ENCODE peak calls at places on chromosome 21, in seven cellular contexts. F is stomach, O is transverse colon, A is uterus, S is HCT116, D is tibial nerve, B is IMR-90. K is an unnamed sample.

GRCh38 chr21:15051652-15052554 is 12.9 kb downstream of the NRIP1 start:
- DNase-seq in F (no peak), O (peak), A (no peak), S (no peak), D (no peak), B (peak), K (no peak)

GRCh38 chr21:35484856-35485255 is 435.8 kb upstream of the RUNX1 start:
- DNase-seq in F (no peak), O (no peak), A (no peak), S (no peak), D (no peak), B (no peak), K (no peak)

GRCh38 chr21:39182016-39182415 is 1.2 kb downstream of the PSMG1 start:
- DNase-seq in F (no peak), O (no peak), A (no peak), S (no peak), D (no peak), B (no peak), K (no peak)

GRCh38 chr21:36753556-36753955 is 54.6 kb downstream of the SIM2 start:
- DNase-seq in F (no peak), O (no peak), A (no peak), S (no peak), D (no peak), B (peak), K (no peak)

GRCh38 chr21:25569711-25570110 is 37.6 kb downstream of the MRPL39 start:
- DNase-seq in F (no peak), O (no peak), A (no peak), S (no peak), D (no peak), B (no peak), K (no peak)

GRCh38 chr21:25561668-25562641 is 45.3 kb downstream of the MRPL39 start:
- DNase-seq in F (peak), O (peak), A (peak), S (no peak), D (peak), B (peak), K (no peak)

GRCh38 chr21:26061437-26061836 is 109.1 kb downstream of the APP start:
- DNase-seq in F (no peak), O (no peak), A (no peak), S (no peak), D (peak), B (peak), K (no peak)

GRCh38 chr21:35528109-35529042 is 479.3 kb upstream of the RUNX1 start:
- DNase-seq in F (no peak), O (peak), A (no peak), S (no peak), D (peak), B (peak), K (no peak)

GRCh38 chr21:35796834-35797233 is 263.5 kb downstream of the SETD4 start:
- DNase-seq in F (no peak), O (no peak), A (no peak), S (no peak), D (no peak), B (peak), K (no peak)

GRCh38 chr21:41850085-41850484 is 29.1 kb downstream of the PRDM15 start:
- DNase-seq in F (no peak), O (no peak), A (no peak), S (no peak), D (no peak), B (no peak), K (no peak)

GRCh38 chr21:21200939-21201610 is 202.9 kb downstream of the NCAM2 start:
- DNase-seq in F (no peak), O (no peak), A (no peak), S (no peak), D (no peak), B (peak), K (no peak)

GRCh38 chr21:34745557-34746255 is 76.9 kb downstream of the CLIC6 start:
- DNase-seq in F (peak), O (peak), A (peak), S (peak), D (peak), B (peak), K (peak)

GRCh38 chr21:39118604-39119215 is 64.5 kb downstream of the PSMG1 start:
- DNase-seq in F (no peak), O (no peak), A (no peak), S (no peak), D (no peak), B (no peak), K (no peak)

GRCh38 chr21:39915881-39916280 is 48.6 kb downstream of the PCP4 start:
- DNase-seq in F (no peak), O (no peak), A (no peak), S (no peak), D (no peak), B (no peak), K (no peak)

GRCh38 chr21:8988696-8989095 is 1532.7 kb upstream of the TPTE start:
- DNase-seq in F (no peak), O (no peak), A (no peak), S (no peak), D (no peak), B (no peak), K (no peak)

GRCh38 chr21:37550618-37551405 is 184.2 kb downstream of the DYRK1A start:
- DNase-seq in F (peak), O (no peak), A (no peak), S (no peak), D (no peak), B (no peak), K (no peak)

GRCh38 chr21:33047231-33047630 is 21.5 kb downstream of the OLIG2 start:
- DNase-seq in F (no peak), O (no peak), A (no peak), S (no peak), D (no peak), B (peak), K (no peak)

GRCh38 chr21:41557884-41558283 is 49.9 kb upstream of the TMPRSS2 start:
- DNase-seq in F (no peak), O (no peak), A (no peak), S (no peak), D (no peak), B (no peak), K (no peak)

GRCh38 chr21:39115659-39116235 is 67.5 kb downstream of the PSMG1 start:
- DNase-seq in F (no peak), O (no peak), A (no peak), S (no peak), D (no peak), B (no peak), K (no peak)

GRCh38 chr21:42847726-42848125 is 31.6 kb downstream of the WDR4 start:
- DNase-seq in F (no peak), O (no peak), A (no peak), S (no peak), D (no peak), B (no peak), K (no peak)

GRCh38 chr21:43304206-43304605 is 122.7 kb downstream of the SIK1 start:
- DNase-seq in F (no peak), O (no peak), A (no peak), S (no peak), D (no peak), B (no peak), K (no peak)

GRCh38 chr21:42159560-42160110 is 59.3 kb upstream of the ABCG1 start:
- DNase-seq in F (no peak), O (no peak), A (no peak), S (no peak), D (no peak), B (no peak), K (no peak)

GRCh38 chr21:35043549-35043948 is 5.6 kb downstream of the RUNX1 start:
- DNase-seq in F (no peak), O (no peak), A (no peak), S (no peak), D (no peak), B (no peak), K (no peak)

GRCh38 chr21:43619856-43620255 is 39.4 kb downstream of the HSF2BP start:
- DNase-seq in F (no peak), O (no peak), A (no peak), S (no peak), D (no peak), B (no peak), K (no peak)

GRCh38 chr21:34552324-34553198 is 40.6 kb upstream of the KCNE1 start:
- DNase-seq in F (no peak), O (no peak), A (no peak), S (no peak), D (no peak), B (no peak), K (no peak)

GRCh38 chr21:37700641-37701202 is 215.5 kb downstream of the KCNJ6 start:
- DNase-seq in F (no peak), O (no peak), A (no peak), S (peak), D (no peak), B (peak), K (no peak)

DNA sequence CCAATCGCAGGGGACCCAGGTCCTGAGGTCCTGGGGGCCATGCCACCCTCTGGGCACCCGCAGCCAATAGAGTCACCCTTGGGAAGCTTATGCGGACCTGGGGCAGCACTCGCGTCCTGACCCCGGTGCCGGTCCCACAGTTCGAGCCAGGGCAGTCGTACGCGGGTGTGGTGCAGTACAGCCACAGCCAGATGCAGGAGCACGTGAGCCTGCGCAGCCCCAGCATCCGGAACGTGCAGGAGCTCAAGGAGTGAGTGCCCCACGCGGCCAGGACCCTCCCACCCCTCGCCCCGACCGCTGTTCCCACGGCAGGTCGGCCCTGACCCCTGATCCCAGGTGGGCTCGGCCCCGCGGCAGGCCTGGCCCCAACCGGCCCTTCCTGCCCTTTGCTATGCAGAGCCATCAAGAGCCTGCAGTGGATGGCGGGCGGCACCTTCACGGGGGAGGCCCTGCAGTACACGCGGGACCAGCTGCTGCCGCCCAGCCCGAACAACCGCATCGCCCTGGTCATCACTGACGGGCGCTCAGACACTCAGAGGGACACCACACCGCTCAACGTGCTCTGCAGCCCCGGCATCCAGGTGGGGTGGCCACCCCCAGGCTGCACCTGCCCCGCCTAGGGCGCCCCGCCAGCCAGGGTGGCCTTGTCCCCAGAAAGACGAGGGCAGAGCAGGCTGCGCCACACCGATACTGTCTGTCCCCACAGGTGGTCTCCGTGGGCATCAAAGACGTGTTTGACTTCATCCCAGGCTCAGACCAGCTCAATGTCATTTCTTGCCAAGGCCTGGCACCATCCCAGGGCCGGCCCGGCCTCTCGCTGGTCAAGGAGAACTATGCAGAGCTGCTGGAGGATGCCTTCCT is 20.5 kb downstream of the COL6A1 start:
- DNase-seq in F (peak), O (no peak), A (peak), S (no peak), D (no peak), B (no peak), K (peak)
- H3K4me3 ChIP-seq in F (no peak), O (no peak), A (no peak), S (no peak), D (no peak), B (no peak), K (no peak)

GRCh38 chr21:16535100-16535418 is 805.3 kb downstream of the USP25 start:
- DNase-seq in F (peak), O (peak), A (peak), S (no peak), D (peak), B (peak), K (peak)

GRCh38 chr21:16539041-16539440 is 809.3 kb downstream of the USP25 start:
- DNase-seq in F (no peak), O (no peak), A (no peak), S (no peak), D (no peak), B (no peak), K (no peak)

GRCh38 chr21:16533692-16534407 is 804.1 kb downstream of the USP25 start:
- DNase-seq in F (no peak), O (no peak), A (no peak), S (no peak), D (peak), B (no peak), K (peak)

GRCh38 chr21:16534408-16535099 is 804.8 kb downstream of the USP25 start:
- DNase-seq in F (peak), O (peak), A (peak), S (no peak), D (peak), B (peak), K (peak)

GRCh38 chr21:16536661-16537359 is 807.0 kb downstream of the USP25 start:
- DNase-seq in F (no peak), O (no peak), A (no peak), S (no peak), D (no peak), B (peak), K (no peak)
- H3K27ac ChIP-seq in F (no peak), O (peak), A (peak), S (no peak), D (peak), B (no peak), K (peak)

GRCh38 chr21:31387560-31388186 is 43.6 kb upstream of the TIAM1 start:
- DNase-seq in F (no peak), O (no peak), A (no peak), S (no peak), D (no peak), B (no peak), K (no peak)
- TF ChIP-seq POLR2A in F (no peak), O (no peak), A (no peak), S (no peak), D (no peak), B (no peak), K (no peak)

GRCh38 chr21:44710294-44710665 is 1.1 kb downstream of the TSPEAR start:
- DNase-seq in F (no peak), O (no peak), A (peak), S (no peak), D (no peak), B (no peak), K (no peak)
- H3K4me3 ChIP-seq in F (no peak), O (no peak), A (no peak), S (no peak), D (no peak), B (no peak), K (no peak)

GRCh38 chr21:45080232-45080631 is 5.9 kb downstream of the ADARB1 start:
- DNase-seq in F (no peak), O (no peak), A (no peak), S (no peak), D (no peak), B (no peak), K (no peak)
- H3K27ac ChIP-seq in F (peak), O (peak), A (peak), S (no peak), D (no peak), B (no peak), K (no peak)

GRCh38 chr21:31943586-31943985 is 70.8 kb downstream of the HUNK start:
- DNase-seq in F (no peak), O (no peak), A (no peak), S (no peak), D (no peak), B (no peak), K (no peak)

GRCh38 chr21:31941694-31942093 is 68.9 kb downstream of the HUNK start:
- DNase-seq in F (no peak), O (peak), A (no peak), S (no peak), D (no peak), B (no peak), K (no peak)

GRCh38 chr21:31938330-31939301 is 65.8 kb downstream of the HUNK start:
- DNase-seq in F (no peak), O (no peak), A (no peak), S (no peak), D (no peak), B (no peak), K (no peak)
- TF ChIP-seq POLR2A in F (no peak), O (no peak), A (no peak), S (no peak), D (no peak), B (no peak), K (no peak)

K was measured in gastrocnemius medialis.